ENCODE peak calls at places on chromosome 6, in nine cellular contexts. H is left ventricle myocardium inferior, E is tibial artery, A is ovary, C is HCT116, D is IMR-90, W is psoas muscle, F is sigmoid colon, L is heart left ventricle. N is an unnamed sample.

GRCh38 chr6:29748391-29749352 is 25.4 kb downstream of the HLA-F start:
- DNase-seq in E (peak), A (peak), L (peak), H (peak), W (peak), C (peak), F (peak), D (peak), N (peak)

GRCh38 chr6:119738425-119738824 is 388.9 kb upstream of the MAN1A1 start:
- DNase-seq in F (no peak), L (no peak), E (no peak), D (no peak), C (no peak), A (no peak), H (no peak), W (no peak), N (no peak)

GRCh38 chr6:41637179-41638001 is 878 bp upstream of the MDFI start:
- DNase-seq in L (peak), H (no peak), E (no peak), F (no peak), W (no peak), D (no peak), A (no peak), C (no peak), N (no peak)

GRCh38 chr6:15062311-15063252 is 183.3 kb upstream of the JARID2 start:
- DNase-seq in C (no peak), H (no peak), L (no peak), D (peak), F (no peak), E (no peak), W (no peak), A (no peak), N (no peak)

GRCh38 chr6:81562169-81562568 is 190.3 kb downstream of the TENT5A start:
- DNase-seq in D (peak), F (no peak), A (no peak), C (peak), H (no peak), L (no peak), E (no peak), W (no peak), N (peak)

GRCh38 chr6:7343546-7344475 is 30.8 kb upstream of the SSR1 start:
- DNase-seq in H (no peak), W (no peak), A (no peak), D (no peak), L (no peak), C (no peak), F (no peak), E (no peak), N (no peak)

GRCh38 chr6:52361347-52361944 is 505 bp upstream of the PAQR8 start:
- DNase-seq in D (peak), H (peak), E (peak), W (no peak), A (peak), F (peak), L (peak), C (no peak), N (no peak)

GRCh38 chr6:145483191-145483996 is 251.9 kb downstream of the EPM2A start:
- DNase-seq in F (no peak), D (peak), C (peak), E (no peak), L (no peak), H (no peak), A (no peak), W (no peak), N (no peak)

GRCh38 chr6:45786243-45786795 is 229.3 kb downstream of the CLIC5 start:
- DNase-seq in C (no peak), D (no peak), L (no peak), A (no peak), E (no peak), W (no peak), F (no peak), H (no peak), N (no peak)

GRCh38 chr6:146878564-146879343 is 280.0 kb downstream of the ADGB start:
- DNase-seq in W (no peak), H (no peak), L (no peak), F (no peak), A (no peak), C (no peak), E (no peak), D (no peak), N (no peak)

GRCh38 chr6:101458341-101458740 is 64.8 kb downstream of the GRIK2 start:
- DNase-seq in W (no peak), F (no peak), L (no peak), E (no peak), H (no peak), C (peak), A (no peak), D (peak), N (no peak)

GRCh38 chr6:56517155-56517745 is 125.4 kb downstream of the DST start:
- DNase-seq in A (no peak), F (no peak), E (no peak), C (no peak), D (peak), W (no peak), H (no peak), L (no peak), N (peak)

GRCh38 chr6:83432626-83433025 is 1.8 kb upstream of the ME1 start:
- DNase-seq in E (no peak), L (no peak), D (peak), W (no peak), H (no peak), C (no peak), A (no peak), F (no peak), N (no peak)

GRCh38 chr6:83430606-83431544 is at the start of gene ME1:
- DNase-seq in D (peak), W (peak), C (peak), L (peak), E (peak), F (peak), A (peak), H (peak), N (peak)

GRCh38 chr6:83431545-83432165 is 804 bp upstream of the ME1 start:
- DNase-seq in L (no peak), C (peak), A (no peak), H (no peak), W (no peak), E (no peak), D (no peak), F (no peak), N (no peak)

GRCh38 chr6:83429269-83429668 is 1.6 kb downstream of the ME1 start:
- DNase-seq in C (no peak), E (no peak), D (no peak), H (no peak), A (no peak), L (no peak), F (no peak), W (no peak), N (no peak)

GRCh38 chr6:83429857-83430605 is 820 bp downstream of the ME1 start:
- DNase-seq in A (peak), C (peak), F (no peak), H (no peak), W (no peak), L (no peak), E (no peak), D (peak), N (no peak)
- H3K4me3 ChIP-seq in A (peak), C (peak), F (peak), H (peak), W (peak), L (peak), E (peak), D (peak), N (peak)

GRCh38 chr6:108974201-108974600 is 120.4 kb downstream of the SESN1 start:
- DNase-seq in F (no peak), C (no peak), A (no peak), E (no peak), D (no peak), W (no peak), H (no peak), L (no peak), N (no peak)
- TF ChIP-seq CTCF in F (no peak), C (no peak), A (no peak), E (no peak), D (no peak), W (no peak), H (no peak), L (no peak), N (no peak)

DNA sequence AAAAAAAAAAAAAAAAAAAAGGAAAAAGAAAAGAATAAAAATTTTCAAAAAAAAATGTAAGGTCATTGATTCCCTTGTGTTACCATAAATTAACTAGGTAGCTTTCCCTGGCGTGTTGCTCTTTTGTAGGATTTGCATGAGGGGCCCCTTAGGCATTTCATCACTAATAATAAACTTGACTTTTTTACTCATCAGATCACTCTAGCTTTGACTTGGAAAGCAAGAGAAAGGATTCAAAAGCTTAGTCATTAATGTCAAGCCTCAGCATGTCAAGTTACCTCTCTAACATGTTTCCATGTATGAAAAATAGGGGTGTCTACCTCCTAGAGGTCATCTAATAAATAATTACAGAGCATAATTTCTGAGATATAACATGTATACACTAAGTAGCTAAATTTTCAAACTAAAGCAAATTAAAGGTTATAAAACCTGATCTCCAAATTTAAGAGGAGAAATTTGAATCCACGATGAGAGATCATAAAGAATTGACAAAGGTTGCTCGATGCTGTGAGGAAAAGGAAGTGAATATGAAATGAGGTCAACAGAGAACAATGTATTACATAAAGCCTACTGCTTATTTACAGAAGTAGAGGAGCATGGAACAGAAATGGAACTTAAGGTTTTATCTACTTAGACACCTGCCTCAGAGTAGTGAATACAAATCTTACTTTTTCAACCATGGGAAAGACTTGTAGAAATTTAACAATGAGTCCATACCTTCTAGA is 86.8 kb downstream of the ARHGAP18 start:
- DNase-seq in A (no peak), W (no peak), E (no peak), C (no peak), D (no peak), H (no peak), L (no peak), F (no peak), N (no peak)
- H3K4me3 ChIP-seq in A (no peak), W (no peak), E (no peak), C (no peak), D (no peak), H (no peak), L (no peak), F (no peak), N (no peak)

GRCh38 chr6:17527076-17527475 is 73.0 kb upstream of the FAM8A1 start:
- DNase-seq in W (no peak), D (no peak), E (no peak), A (no peak), F (no peak), L (no peak), H (no peak), C (no peak), N (no peak)

GRCh38 chr6:17530321-17530835 is 69.7 kb upstream of the FAM8A1 start:
- DNase-seq in A (no peak), W (no peak), H (no peak), L (no peak), C (no peak), D (no peak), F (no peak), E (no peak), N (no peak)

DNA sequence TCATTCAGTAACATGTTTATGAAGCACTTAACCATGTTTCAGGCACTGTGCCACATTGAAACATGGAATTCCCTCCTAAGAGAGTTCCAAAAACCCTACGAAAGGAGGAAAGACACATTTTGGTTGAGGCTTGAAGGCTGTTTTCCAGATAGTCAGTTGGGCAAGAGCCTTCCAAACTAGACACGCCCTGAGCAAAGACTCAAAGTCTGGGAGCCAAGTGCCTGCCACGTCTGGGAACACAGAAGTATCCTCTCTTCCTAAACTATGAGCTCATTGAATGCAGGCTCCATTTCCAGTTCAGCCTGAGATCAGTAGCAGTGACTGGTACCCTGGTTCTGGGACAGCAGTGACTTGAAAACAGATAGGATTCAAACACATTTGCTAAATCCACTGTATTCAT is 74.5 kb upstream of the FAM8A1 start:
- DNase-seq in L (no peak), H (no peak), D (no peak), F (no peak), E (peak), W (no peak), A (no peak), C (no peak), N (no peak)
- TF ChIP-seq CTCF in L (no peak), H (no peak), D (no peak), F (no peak), E (no peak), W (no peak), A (no peak), C (no peak), N (no peak)

GRCh38 chr6:161242779-161243693 is 30.8 kb downstream of the AGPAT4 start:
- DNase-seq in D (peak), W (peak), H (no peak), A (no peak), E (no peak), C (no peak), F (peak), L (no peak), N (no peak)
- H3K4me3 ChIP-seq in D (no peak), W (no peak), H (no peak), A (no peak), E (no peak), C (no peak), F (no peak), L (no peak), N (no peak)

DNA sequence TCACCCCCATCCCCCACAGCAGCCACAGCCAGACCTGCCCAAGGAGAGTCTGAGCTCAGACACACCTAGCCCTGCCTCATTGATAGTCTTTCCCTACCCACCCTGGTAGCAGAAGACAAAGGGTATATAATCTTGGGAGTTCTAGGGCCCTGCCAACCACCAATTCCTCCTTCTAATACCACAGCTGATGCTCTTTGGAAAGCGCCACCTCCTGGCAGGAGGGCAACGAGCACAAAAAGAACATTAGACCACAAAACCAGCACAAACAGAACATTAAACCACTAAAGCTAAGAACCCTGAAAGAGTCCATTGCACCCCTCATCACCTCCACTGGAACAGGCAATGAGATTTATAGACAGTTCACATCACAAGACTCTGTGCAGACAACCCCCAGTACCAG is 195.8 kb upstream of the FUT9 start:
- DNase-seq in E (no peak), W (no peak), A (no peak), F (no peak), D (no peak), H (no peak), L (no peak), C (no peak), N (no peak)
- TF ChIP-seq CTCF in E (no peak), W (no peak), A (no peak), F (no peak), D (no peak), H (no peak), L (no peak), C (peak), N (no peak)

GRCh38 chr6:79574636-79575035 is 37.4 kb upstream of the LCA5 start:
- DNase-seq in C (peak), D (peak), H (no peak), F (no peak), E (no peak), L (no peak), A (no peak), W (no peak), N (no peak)

GRCh38 chr6:79570129-79570801 is 33.0 kb upstream of the LCA5 start:
- DNase-seq in F (no peak), C (peak), L (no peak), D (peak), W (no peak), H (no peak), A (no peak), E (no peak), N (no peak)

GRCh38 chr6:79570802-79571367 is 33.7 kb upstream of the LCA5 start:
- DNase-seq in C (no peak), L (no peak), F (no peak), H (no peak), A (no peak), W (no peak), E (no peak), D (peak), N (no peak)
- H3K4me3 ChIP-seq in C (peak), L (peak), F (no peak), H (peak), A (peak), W (peak), E (peak), D (no peak), N (no peak)

GRCh38 chr6:161748535-161749386 is 474.9 kb upstream of the AGPAT4 start:
- DNase-seq in D (no peak), A (peak), C (peak), W (peak), E (no peak), F (no peak), L (peak), H (peak), N (no peak)
- TF ChIP-seq CTCF in D (no peak), A (no peak), C (peak), W (no peak), E (no peak), F (no peak), L (peak), H (peak), N (no peak)